ENCODE peak calls at places on chromosomes 2 and 18, in six cellular contexts. D, Z, Y, P, J and O are unnamed samples.

GRCh38 chr2:1494906-1495305 is 81.6 kb downstream of the TPO start:
- DNase-seq in D (no peak), Z (no peak), Y (no peak), P (no peak), J (no peak), O (no peak)

GRCh38 chr2:239942090-239942489 is 83.1 kb downstream of the NDUFA10 start:
- DNase-seq in D (no peak), Z (no peak), Y (no peak), P (no peak), J (no peak), O (no peak)

GRCh38 chr2:234257859-234258561 is 207.5 kb downstream of the SPP2 start:
- DNase-seq in D (no peak), Z (no peak), Y (peak; percentile 53), P (no peak), J (peak; percentile 64), O (no peak)

GRCh38 chr2:219460424-219460926 is 25.8 kb downstream of the SPEG start:
- DNase-seq in D (no peak), Z (peak; percentile 43), Y (no peak), P (no peak), J (no peak), O (no peak)

GRCh38 chr2:42878581-42878980 is 86.2 kb upstream of the HAAO start:
- DNase-seq in D (peak; percentile 44), Z (no peak), Y (no peak), P (peak; percentile 15), J (no peak), O (no peak)

GRCh38 chr2:74744731-74745505 is 89.0 kb upstream of the HK2 start:
- DNase-seq in D (no peak), Z (no peak), Y (no peak), P (no peak), J (no peak), O (no peak)

GRCh38 chr18:48228301-48228715 is 180.9 kb downstream of the ZBTB7C start:
- DNase-seq in D (no peak), Z (no peak), Y (no peak), P (no peak), J (no peak), O (no peak)

GRCh38 chr18:55489034-55489741 is 98.8 kb downstream of the TCF4 start:
- DNase-seq in D (no peak), Z (no peak), Y (no peak), P (no peak), J (no peak), O (no peak)

GRCh38 chr18:50518787-50519520 is 40.9 kb upstream of the MAPK4 start:
- DNase-seq in D (no peak), Z (no peak), Y (no peak), P (no peak), J (no peak), O (no peak)

GRCh38 chr18:22238036-22238435 is 68.6 kb downstream of the GATA6 start:
- DNase-seq in D (no peak), Z (no peak), Y (no peak), P (no peak), J (no peak), O (no peak)

GRCh38 chr2:54065411-54065810 is 50.0 kb upstream of the ACYP2 start:
- DNase-seq in D (no peak), Z (no peak), Y (no peak), P (no peak), J (no peak), O (no peak)

GRCh38 chr18:9469700-9470099 is 5.6 kb upstream of the RALBP1 start:
- DNase-seq in D (no peak), Z (no peak), Y (no peak), P (no peak), J (no peak), O (no peak)

GRCh38 chr18:22363867-22364463 is 53.8 kb downstream of the CTAGE1 start:
- DNase-seq in D (no peak), Z (no peak), Y (no peak), P (no peak), J (no peak), O (no peak)

GRCh38 chr2:227703280-227703732 is 14.5 kb downstream of the SLC19A3 start:
- DNase-seq in D (no peak), Z (no peak), Y (peak; percentile 38), P (no peak), J (peak; percentile 55), O (no peak)

GRCh38 chr2:30235859-30236535 is 4.7 kb downstream of the LBH start:
- DNase-seq in D (peak; percentile 41), Z (no peak), Y (no peak), P (no peak), J (no peak), O (no peak)

GRCh38 chr2:162318280-162319222 is at the start of gene IFIH1:
- DNase-seq in D (peak; percentile 51), Z (peak; percentile 63), Y (no peak), P (peak; percentile 94), J (peak; percentile 91), O (peak; percentile 51)
- TF ChIP-seq POLR2A in D (peak; percentile 85), Z (no peak), Y (no peak), P (peak; percentile 80), J (peak; percentile 41), O (peak; percentile 66)

DNA sequence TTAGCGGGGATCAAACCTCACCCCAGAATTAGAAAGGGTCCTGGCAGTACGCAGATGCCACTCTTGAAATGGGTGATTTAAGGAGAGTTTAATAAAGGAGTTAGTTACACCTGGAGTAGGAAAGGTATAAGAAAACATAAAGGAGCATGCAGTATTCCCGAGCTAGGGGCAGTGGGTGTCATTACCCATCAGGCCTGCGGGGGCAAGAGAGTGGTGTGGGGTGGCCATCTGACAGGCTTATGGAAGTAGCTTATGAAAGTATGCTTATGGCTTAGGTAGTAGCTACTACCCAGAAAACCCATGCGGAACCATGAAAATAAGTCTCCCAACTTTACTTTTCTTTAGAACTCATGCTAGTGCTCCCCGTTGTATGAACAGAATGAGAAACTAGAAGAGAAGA is 568.9 kb upstream of the ACVR2A start:
- DNase-seq in D (no peak), Z (no peak), Y (peak; percentile 5), P (no peak), J (no peak), O (no peak)
- TF ChIP-seq TAF1 in D (no peak), Z (no peak), Y (no peak), P (no peak), J (no peak), O (no peak)

GRCh38 chr2:218386505-218387368 is 4.7 kb downstream of the SLC11A1 start:
- DNase-seq in D (no peak), Z (no peak), Y (no peak), P (no peak), J (no peak), O (no peak)
- TF ChIP-seq POLR2AphosphoS5 in D (no peak), Z (no peak), Y (no peak), P (no peak), J (no peak), O (no peak)

GRCh38 chr2:232522855-232523681 is 2.9 kb downstream of the PRSS56 start:
- DNase-seq in D (no peak), Z (no peak), Y (no peak), P (no peak), J (no peak), O (no peak)
- TF ChIP-seq POLR2A in D (no peak), Z (no peak), Y (no peak), P (no peak), J (no peak), O (no peak)